ENCODE peak calls at places on chromosomes 16 and 17, in seven cellular contexts. K is GM12878, L is NB4, F is HCT116, R is A549, Z is WTC11, M is H1. B is an unnamed sample.

GRCh38 chr17:6927290-6927844 is 68.5 kb upstream of the ALOX12 start:
- DNase-seq in K (no peak), L (peak), F (no peak), R (no peak), Z (no peak), M (no peak), B (no peak)

GRCh38 chr17:77210946-77211541 is 70.3 kb downstream of the SEC14L1 start:
- DNase-seq in K (no peak), L (no peak), F (no peak), R (no peak), Z (no peak), M (no peak), B (no peak)

GRCh38 chr16:53864819-53865491 is 161.0 kb downstream of the FTO start:
- DNase-seq in K (no peak), L (peak), F (peak), R (peak), Z (no peak), M (no peak), B (peak)

GRCh38 chr17:2058521-2059124 is 3.7 kb downstream of the HIC1 start:
- DNase-seq in K (no peak), L (peak), F (no peak), R (peak), Z (peak), M (no peak), B (no peak)

GRCh38 chr16:15773964-15774363 is 82.9 kb downstream of the MYH11 start:
- DNase-seq in K (no peak), L (no peak), F (no peak), R (no peak), Z (no peak), M (no peak), B (no peak)

GRCh38 chr17:45791935-45792334 is 7.8 kb downstream of the CRHR1 start:
- DNase-seq in K (no peak), L (no peak), F (no peak), R (no peak), Z (no peak), M (no peak), B (no peak)

GRCh38 chr17:81412490-81413093 is 17.3 kb downstream of the BAHCC1 start:
- DNase-seq in K (no peak), L (no peak), F (no peak), R (no peak), Z (no peak), M (no peak), B (peak)

GRCh38 chr17:75785770-75786538 is 1.3 kb downstream of the UNK start:
- DNase-seq in K (no peak), L (peak), F (no peak), R (no peak), Z (no peak), M (no peak), B (peak)

GRCh38 chr17:76598004-76598439 is 12.4 kb upstream of the ST6GALNAC2 start:
- DNase-seq in K (no peak), L (peak), F (no peak), R (no peak), Z (no peak), M (no peak), B (no peak)

GRCh38 chr16:21952040-21952792 is 945 bp upstream of the UQCRC2 start:
- DNase-seq in K (peak), L (peak), F (peak), R (peak), Z (peak), M (no peak), B (peak)

GRCh38 chr17:68835061-68835460 is 120.1 kb downstream of the ABCA8 start:
- DNase-seq in K (no peak), L (no peak), F (no peak), R (no peak), Z (no peak), M (no peak), B (peak)

GRCh38 chr17:75241996-75242460 is 19.4 kb downstream of the GGA3 start:
- DNase-seq in K (no peak), L (no peak), F (no peak), R (no peak), Z (no peak), M (no peak), B (no peak)

GRCh38 chr17:2724783-2725164 is 13.2 kb upstream of the CLUH start:
- DNase-seq in K (no peak), L (peak), F (no peak), R (peak), Z (peak), M (peak), B (peak)

GRCh38 chr16:12803203-12804093 is at the start of gene CPPED1:
- DNase-seq in K (peak), L (peak), F (peak), R (peak), Z (peak), M (peak), B (peak)

GRCh38 chr16:11190585-11191565 is 65.1 kb downstream of the SOCS1 start:
- DNase-seq in K (no peak), L (no peak), F (no peak), R (no peak), Z (no peak), M (no peak), B (no peak)

GRCh38 chr17:1462164-1463112 is 6.4 kb upstream of the CRK start:
- DNase-seq in K (no peak), L (no peak), F (no peak), R (no peak), Z (no peak), M (no peak), B (no peak)

GRCh38 chr16:85316321-85316919 is 204.1 kb upstream of the CIBAR2 start:
- DNase-seq in K (no peak), L (peak), F (peak), R (peak), Z (peak), M (no peak), B (peak)

GRCh38 chr16:89139907-89140361 is 31.6 kb upstream of the CDH15 start:
- DNase-seq in K (no peak), L (no peak), F (no peak), R (no peak), Z (no peak), M (no peak), B (no peak)
- TF ChIP-seq MAX in K (no peak), L (no peak), F (no peak), R (no peak), Z (no peak), M (no peak), B (no peak)

GRCh38 chr16:70160388-70160787 is 13.2 kb upstream of the CLEC18C start:
- DNase-seq in K (no peak), L (no peak), F (no peak), R (peak), Z (no peak), M (no peak), B (no peak)

GRCh38 chr16:70161350-70161749 is 12.2 kb upstream of the CLEC18C start:
- DNase-seq in K (no peak), L (no peak), F (no peak), R (peak), Z (no peak), M (no peak), B (peak)

GRCh38 chr16:70163596-70163995 is 10.0 kb upstream of the CLEC18C start:
- DNase-seq in K (no peak), L (no peak), F (no peak), R (no peak), Z (no peak), M (no peak), B (no peak)

GRCh38 chr16:70160821-70161220 is 12.8 kb upstream of the CLEC18C start:
- DNase-seq in K (no peak), L (no peak), F (no peak), R (no peak), Z (no peak), M (no peak), B (no peak)

DNA sequence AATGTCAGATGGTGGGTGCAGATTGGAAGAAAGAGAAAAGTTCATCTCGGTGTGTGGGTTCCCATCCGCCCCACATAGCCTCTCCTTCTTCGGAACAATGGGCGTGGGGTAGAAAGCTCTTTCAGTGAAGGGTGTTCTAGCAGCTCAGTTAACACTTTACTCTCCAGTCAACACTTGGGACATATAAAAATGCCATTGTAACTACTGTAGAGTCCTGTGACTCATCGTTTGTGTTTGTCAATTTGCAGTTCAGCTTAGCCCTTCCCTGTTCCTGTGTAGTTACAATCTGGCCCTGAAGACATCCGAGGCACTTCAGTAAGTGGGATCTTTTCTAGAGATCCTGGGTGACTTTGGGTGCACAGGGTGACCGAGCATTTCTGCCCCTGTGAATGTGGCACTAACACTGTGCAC is 11.5 kb upstream of the CLEC18C start:
- DNase-seq in K (no peak), L (peak), F (no peak), R (peak), Z (no peak), M (no peak), B (peak)
- TF ChIP-seq MAX in K (no peak), L (no peak), F (no peak), R (no peak), Z (no peak), M (no peak), B (no peak)

GRCh38 chr17:4742133-4742532 is 2.4 kb upstream of the CXCL16 start:
- DNase-seq in K (no peak), L (no peak), F (no peak), R (no peak), Z (no peak), M (no peak), B (no peak)
- TF ChIP-seq MAX in K (no peak), L (no peak), F (no peak), R (no peak), Z (no peak), M (no peak), B (no peak)

DNA sequence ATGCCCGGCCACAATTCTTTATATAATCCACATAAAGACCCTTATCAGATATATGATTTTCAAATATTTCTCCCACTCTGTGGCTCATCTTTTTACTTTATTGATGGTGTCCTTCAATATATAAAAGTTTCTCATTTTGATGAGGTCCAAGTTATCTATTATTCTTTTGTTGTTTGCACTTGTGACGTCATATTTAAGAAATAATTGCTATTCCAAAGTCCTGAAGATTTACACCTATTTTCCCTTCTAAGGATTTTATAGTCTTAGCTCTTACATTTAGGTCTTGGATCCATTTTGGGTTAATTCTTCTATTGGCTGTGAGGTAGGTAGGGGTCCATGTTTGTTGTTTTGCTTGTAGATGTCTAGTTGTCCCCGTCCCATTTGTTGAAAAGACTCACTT is 3.0 kb upstream of the MLYCD start:
- DNase-seq in K (no peak), L (no peak), F (no peak), R (no peak), Z (no peak), M (no peak), B (no peak)
- TF ChIP-seq MAX in K (no peak), L (no peak), F (no peak), R (no peak), Z (no peak), M (no peak), B (no peak)

DNA sequence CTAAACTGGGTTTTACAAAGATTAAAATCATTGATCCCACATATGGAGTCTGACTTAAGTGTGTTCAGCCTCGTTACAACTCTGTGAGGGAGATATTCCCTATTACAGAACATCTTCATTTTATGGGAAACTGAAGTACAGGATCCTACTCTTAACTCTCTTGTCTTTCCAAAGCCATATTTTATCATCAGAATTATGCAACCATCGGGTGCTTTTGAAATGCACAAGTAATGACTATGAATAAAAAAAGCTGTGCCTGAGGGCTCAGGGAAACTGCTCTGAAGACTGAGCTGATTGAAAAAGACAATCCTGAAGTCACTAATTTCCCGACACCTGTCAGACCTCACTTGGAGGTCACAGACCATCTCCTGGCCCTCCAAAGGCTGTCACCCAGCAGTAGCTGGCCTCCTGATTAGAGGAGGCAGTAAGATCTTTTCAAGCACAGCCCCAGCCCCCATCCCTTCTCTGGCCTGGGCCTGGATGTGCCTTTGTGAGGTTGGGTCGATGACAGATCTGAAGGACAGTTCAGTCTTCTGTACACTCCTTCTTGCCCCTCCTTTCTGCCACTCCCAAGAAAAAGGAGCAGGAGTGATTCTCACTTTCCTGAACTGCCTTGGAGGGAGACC is 5.6 kb downstream of the AKAP1 start:
- DNase-seq in K (no peak), L (peak), F (no peak), R (no peak), Z (no peak), M (no peak), B (no peak)
- TF ChIP-seq MAX in K (no peak), L (no peak), F (no peak), R (no peak), Z (no peak), M (no peak), B (no peak)

GRCh38 chr17:61218438-61218837 is 181.2 kb upstream of the TBX2 start:
- DNase-seq in K (no peak), L (peak), F (no peak), R (no peak), Z (no peak), M (no peak), B (no peak)
- TF ChIP-seq MAX in K (no peak), L (no peak), F (no peak), R (no peak), Z (no peak), M (no peak), B (no peak)

B was measured in endothelial cell of umbilical vein.